ENCODE peak calls at places on chromosomes 4 and X, in six cellular contexts. V is fibroblast of lung, X is lower leg skin, W is H1, S is tibial artery, Y is choroid plexus epithelial cell. K is an unnamed sample.

GRCh38 chrX:11532291-11533075 is 133.2 kb downstream of the ARHGAP6 start:
- DNase-seq in W (no peak), S (no peak), V (no peak), Y (peak; percentile 26), X (no peak), K (no peak)

GRCh38 chr4:98663226-98664006 is 5.0 kb upstream of the TSPAN5 start:
- DNase-seq in V (no peak), X (no peak), W (no peak), S (peak; percentile 32), Y (no peak), K (no peak)

GRCh38 chr4:137909910-137910309 is 332.2 kb downstream of the SLC7A11 start:
- DNase-seq in W (no peak), X (no peak), Y (peak; percentile 6), S (no peak), V (no peak), K (no peak)

GRCh38 chrX:68693481-68694410 is 46.3 kb downstream of the STARD8 start:
- DNase-seq in S (peak; percentile 76), V (peak; percentile 71), Y (peak; percentile 31), X (peak; percentile 92), W (no peak), K (peak; percentile 79)

GRCh38 chr4:21815651-21816050 is 132.9 kb downstream of the KCNIP4 start:
- DNase-seq in Y (no peak), S (no peak), V (no peak), X (no peak), W (no peak), K (no peak)

GRCh38 chrX:47586043-47586787 is 4.0 kb downstream of the TIMP1 start:
- DNase-seq in Y (no peak), W (no peak), S (no peak), V (no peak), X (peak; percentile 71), K (no peak)

GRCh38 chrX:20217279-20217678 is 49.4 kb downstream of the RPS6KA3 start:
- DNase-seq in Y (peak; percentile 75), S (no peak), V (peak; percentile 67), W (no peak), X (no peak), K (no peak)

GRCh38 chr4:169231647-169232262 is 39.0 kb downstream of the SH3RF1 start:
- DNase-seq in W (no peak), Y (no peak), V (peak; percentile 45), S (no peak), X (no peak), K (no peak)

GRCh38 chr4:47719576-47719975 is 118.3 kb downstream of the CORIN start:
- DNase-seq in Y (peak; percentile 33), X (no peak), W (no peak), S (no peak), V (no peak), K (no peak)

GRCh38 chrX:134548257-134548732 is 88.3 kb downstream of the HPRT1 start:
- DNase-seq in X (no peak), V (no peak), S (no peak), W (no peak), Y (no peak), K (no peak)

GRCh38 chr4:165326831-165327210 is 648 bp upstream of the MSMO1 start:
- DNase-seq in V (no peak), X (no peak), W (no peak), S (no peak), Y (peak; percentile 48), K (no peak)

GRCh38 chr4:101471201-101471600 is 123.9 kb upstream of the PPP3CA start:
- DNase-seq in W (no peak), V (peak; percentile 66), Y (no peak), S (no peak), X (no peak), K (no peak)

GRCh38 chr4:11698033-11698432 is 269.3 kb upstream of the HS3ST1 start:
- DNase-seq in W (no peak), V (peak; percentile 22), Y (no peak), X (no peak), S (no peak), K (no peak)

GRCh38 chr4:54709281-54709854 is 51.6 kb downstream of the KIT start:
- DNase-seq in X (no peak), Y (peak; percentile 12), V (no peak), S (no peak), W (no peak), K (no peak)

GRCh38 chrX:69022430-69022829 is 142.8 kb downstream of the PJA1 start:
- DNase-seq in X (no peak), Y (no peak), W (no peak), S (no peak), V (no peak), K (no peak)

GRCh38 chr4:182429896-182430295 is 186.7 kb downstream of the TENM3 start:
- DNase-seq in W (no peak), V (no peak), S (no peak), Y (no peak), X (no peak), K (no peak)

GRCh38 chr4:82905205-82905604 is 4.7 kb downstream of the THAP9 start:
- DNase-seq in S (no peak), X (no peak), W (no peak), V (peak; percentile 65), Y (peak; percentile 71), K (no peak)

GRCh38 chr4:38308728-38309315 is 348.6 kb downstream of the PTTG2 start:
- DNase-seq in S (no peak), W (no peak), Y (peak; percentile 68), V (peak; percentile 78), X (no peak), K (no peak)

GRCh38 chr4:128338634-128339355 is 51.2 kb upstream of the PGRMC2 start:
- DNase-seq in X (no peak), S (no peak), V (peak; percentile 97), Y (peak; percentile 96), W (no peak), K (no peak)

GRCh38 chr4:165394275-165394674 is 15.5 kb downstream of the CPE start:
- DNase-seq in X (no peak), S (no peak), Y (peak; percentile 77), V (peak; percentile 88), W (no peak), K (no peak)

GRCh38 chr4:88110826-88111225 is 47.6 kb downstream of the ABCG2 start:
- DNase-seq in S (no peak), Y (peak; percentile 28), V (peak; percentile 20), X (no peak), W (no peak), K (no peak)

GRCh38 chr4:118289794-118290193 is 63.0 kb downstream of the PRSS12 start:
- DNase-seq in S (no peak), V (peak; percentile 80), W (no peak), X (no peak), Y (peak; percentile 67), K (no peak)

GRCh38 chr4:156472624-156473023 is 499.0 kb downstream of the PDGFC start:
- DNase-seq in X (no peak), W (no peak), S (no peak), Y (no peak), V (peak; percentile 65), K (no peak)

GRCh38 chrX:118221733-118222132 is 105.1 kb upstream of the KLHL13 start:
- DNase-seq in V (peak; percentile 39), Y (no peak), X (no peak), S (no peak), W (no peak), K (no peak)

GRCh38 chr4:78647272-78647671 is 95.7 kb downstream of the ANXA3 start:
- DNase-seq in Y (no peak), S (no peak), W (no peak), V (no peak), X (no peak), K (no peak)

GRCh38 chr4:116055857-116056827 is 942.7 kb upstream of the NDST4 start:
- DNase-seq in S (no peak), W (no peak), V (peak; percentile 7), X (no peak), Y (peak; percentile 22), K (no peak)
- TF ChIP-seq CTCF in S (no peak), W (no peak), V (no peak), X (no peak), Y (peak; percentile 32), K (no peak)

GRCh38 chrX:120310861-120311631 is at the start of gene TMEM255A:
- DNase-seq in S (no peak), X (peak; percentile 85), V (peak; percentile 14), W (no peak), Y (no peak), K (no peak)

GRCh38 chrX:120309873-120310730 is 1.2 kb downstream of the TMEM255A start:
- DNase-seq in V (peak; percentile 36), S (no peak), X (no peak), W (no peak), Y (peak; percentile 40), K (no peak)

GRCh38 chrX:120308959-120309872 is 2.0 kb downstream of the TMEM255A start:
- DNase-seq in W (no peak), Y (peak; percentile 80), S (peak; percentile 24), V (peak; percentile 76), X (peak; percentile 87), K (peak; percentile 64)

GRCh38 chrX:120306640-120307039 is 4.6 kb downstream of the TMEM255A start:
- DNase-seq in V (no peak), S (no peak), Y (no peak), W (no peak), X (no peak), K (no peak)

DNA sequence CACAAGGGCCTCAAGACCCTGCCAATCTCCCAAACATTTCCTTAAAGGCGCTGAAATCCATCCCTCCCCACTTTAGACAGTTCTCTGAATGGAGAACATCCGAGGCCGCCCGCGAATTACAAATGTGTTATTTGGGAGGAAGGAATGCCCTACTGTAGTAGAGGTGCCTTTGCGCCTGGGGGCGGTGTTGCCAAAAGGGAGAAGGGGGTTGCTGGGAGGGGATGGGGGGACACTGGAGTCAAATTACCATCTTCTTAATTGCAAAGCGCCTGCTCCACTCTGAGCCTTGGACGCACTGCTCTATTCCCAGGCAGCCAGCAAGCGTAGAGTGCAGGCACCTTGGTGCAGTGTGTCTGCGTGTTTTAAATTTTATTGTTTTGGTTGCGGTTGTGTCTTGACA is 2.7 kb downstream of the TMEM255A start:
- DNase-seq in S (no peak), X (no peak), V (no peak), W (peak; percentile 36), Y (no peak), K (no peak)
- TF ChIP-seq CTCF in S (no peak), X (no peak), V (no peak), W (peak; percentile 64), Y (peak; percentile 38), K (no peak)

GRCh38 chr4:3783691-3784306 is 17.6 kb downstream of the ADRA2C start:
- DNase-seq in V (no peak), X (no peak), Y (peak; percentile 3), S (no peak), W (no peak), K (no peak)
- TF ChIP-seq CTCF in V (peak; percentile 7), X (no peak), Y (peak; percentile 28), S (no peak), W (peak; percentile 81), K (no peak)

GRCh38 chr4:144582975-144583374 is 63.0 kb upstream of the HHIP start:
- DNase-seq in W (no peak), V (peak; percentile 33), S (no peak), X (no peak), Y (peak; percentile 32), K (no peak)

GRCh38 chr4:144582105-144582850 is 63.7 kb upstream of the HHIP start:
- DNase-seq in W (no peak), X (no peak), Y (peak; percentile 31), S (no peak), V (peak; percentile 85), K (no peak)

GRCh38 chr4:144584428-144584827 is 61.5 kb upstream of the HHIP start:
- DNase-seq in S (no peak), V (no peak), X (no peak), W (no peak), Y (peak; percentile 35), K (no peak)

GRCh38 chr4:144580421-144580820 is 65.5 kb upstream of the HHIP start:
- DNase-seq in V (no peak), S (no peak), Y (no peak), W (no peak), X (no peak), K (no peak)

GRCh38 chr4:144583658-144584057 is 62.3 kb upstream of the HHIP start:
- DNase-seq in Y (peak; percentile 72), X (no peak), S (no peak), W (no peak), V (peak; percentile 52), K (no peak)
- TF ChIP-seq CTCF in Y (no peak), X (no peak), S (no peak), W (no peak), V (no peak), K (no peak)